ENCODE peak calls at places on chromosome 18, in seven cellular contexts. O, A, M, T, S, W and N are unnamed samples. For H3K27me3, the result is how much of the 10 kb centered on the place peaks cover.

GRCh38 chr18:6058941-6059340 is 163.6 kb upstream of the TMEM200C start:
- DNase-seq in O (peak), W (no peak), T (no peak), A (no peak), S (no peak), M (no peak), N (peak)

GRCh38 chr18:331231-331771 is 63.5 kb upstream of the THOC1 start:
- DNase-seq in A (no peak), O (no peak), T (no peak), M (no peak), S (no peak), W (no peak), N (no peak)

GRCh38 chr18:60543646-60544045 is 171.1 kb upstream of the MC4R start:
- DNase-seq in A (no peak), M (no peak), T (no peak), W (no peak), O (no peak), S (no peak), N (no peak)

GRCh38 chr18:45398448-45398847 is 216.8 kb upstream of the SLC14A2 start:
- DNase-seq in S (no peak), A (no peak), T (no peak), W (no peak), M (no peak), O (no peak), N (no peak)

GRCh38 chr18:26532367-26533340 is 15.7 kb downstream of the KCTD1 start:
- DNase-seq in O (no peak), S (peak), W (no peak), M (no peak), T (no peak), A (no peak), N (no peak)

GRCh38 chr18:75162467-75162866 is 46.5 kb downstream of the PTGR3 start:
- DNase-seq in S (no peak), O (no peak), W (no peak), M (no peak), T (no peak), A (no peak), N (no peak)

GRCh38 chr18:56391933-56392590 is 246.3 kb downstream of the TXNL1 start:
- DNase-seq in M (no peak), T (no peak), A (no peak), O (no peak), W (no peak), S (no peak), N (no peak)

GRCh38 chr18:74524097-74524496 is 10.2 kb upstream of the CNDP1 start:
- DNase-seq in W (no peak), M (no peak), O (no peak), A (peak), S (no peak), T (peak), N (no peak)

GRCh38 chr18:43570593-43570992 is 293.3 kb upstream of the SYT4 start:
- DNase-seq in M (no peak), W (no peak), T (no peak), O (no peak), A (no peak), S (peak), N (no peak)

GRCh38 chr18:61950371-61950770 is 57.6 kb upstream of the RNF152 start:
- DNase-seq in W (no peak), O (no peak), S (no peak), T (no peak), M (no peak), A (no peak), N (no peak)

GRCh38 chr18:23619388-23619873 is 33.1 kb upstream of the NPC1 start:
- DNase-seq in S (peak), O (peak), W (no peak), T (peak), A (peak), M (peak), N (no peak)

DNA sequence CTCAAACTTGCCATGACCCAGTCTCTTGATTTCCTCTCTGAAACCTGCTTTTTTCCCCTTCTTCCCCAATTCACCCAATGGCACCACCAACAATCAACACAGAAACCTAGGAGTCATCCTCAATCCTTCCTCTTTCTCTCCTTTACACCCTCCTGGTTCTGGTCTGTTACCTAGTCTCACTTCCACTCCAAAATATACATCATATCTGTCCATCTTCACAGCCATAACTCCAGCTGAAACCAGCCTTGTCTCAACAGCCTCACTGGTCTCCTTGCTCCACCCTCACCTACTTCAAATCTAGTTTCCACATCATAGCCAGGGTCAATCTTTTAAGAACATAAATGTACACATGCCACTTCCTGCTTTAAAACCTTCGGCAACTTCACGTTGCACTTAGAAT is 11.8 kb upstream of the TWSG1 start:
- DNase-seq in S (no peak), M (no peak), A (no peak), T (no peak), O (no peak), W (no peak), N (no peak)
- H3K4me3 ChIP-seq in S (no peak), M (no peak), A (no peak), T (no peak), O (no peak), W (no peak), N (no peak)

GRCh38 chr18:48045744-48046143 is 115.3 kb upstream of the SMAD2 start:
- DNase-seq in W (no peak), O (no peak), M (no peak), S (no peak), T (no peak), A (no peak), N (no peak)

GRCh38 chr18:48043166-48043565 is 112.7 kb upstream of the SMAD2 start:
- DNase-seq in S (no peak), M (no peak), A (no peak), O (no peak), T (no peak), W (no peak), N (no peak)

GRCh38 chr18:48042431-48042830 is 112.0 kb upstream of the SMAD2 start:
- DNase-seq in W (no peak), A (no peak), T (no peak), M (no peak), O (no peak), S (no peak), N (no peak)

GRCh38 chr18:48048251-48048650 is 117.8 kb upstream of the SMAD2 start:
- DNase-seq in M (no peak), A (no peak), S (no peak), O (no peak), T (no peak), W (no peak), N (no peak)

GRCh38 chr18:48044944-48045343 is 114.5 kb upstream of the SMAD2 start:
- DNase-seq in W (no peak), O (no peak), S (no peak), M (no peak), T (no peak), A (no peak), N (no peak)
- H3K27me3 ChIP-seq in W (under half), O (under half), S (under half), M (under half), T (under half), A (under half), N (under half)

DNA sequence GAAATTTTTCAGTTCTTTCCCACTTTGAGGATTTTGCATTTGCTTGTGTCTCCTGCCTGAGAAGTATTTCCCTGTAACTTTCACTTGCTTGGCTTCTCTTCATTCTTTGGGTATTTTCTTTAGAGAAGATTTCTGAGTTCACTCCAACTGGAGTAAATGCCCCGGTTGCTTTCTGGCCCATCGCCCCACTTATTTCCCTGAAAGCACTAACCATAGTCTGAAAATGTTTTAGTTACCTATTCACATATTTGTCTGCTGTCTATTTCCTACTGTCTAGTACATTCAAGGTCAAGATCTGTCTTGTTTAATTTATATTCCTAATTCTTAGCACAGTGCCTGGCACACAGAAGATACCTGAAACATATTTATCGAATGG is 134.4 kb upstream of the KLHL14 start:
- DNase-seq in O (no peak), W (no peak), A (no peak), S (no peak), T (no peak), M (no peak), N (no peak)
- H3K4me3 ChIP-seq in O (no peak), W (no peak), A (no peak), S (no peak), T (no peak), M (no peak), N (no peak)

DNA sequence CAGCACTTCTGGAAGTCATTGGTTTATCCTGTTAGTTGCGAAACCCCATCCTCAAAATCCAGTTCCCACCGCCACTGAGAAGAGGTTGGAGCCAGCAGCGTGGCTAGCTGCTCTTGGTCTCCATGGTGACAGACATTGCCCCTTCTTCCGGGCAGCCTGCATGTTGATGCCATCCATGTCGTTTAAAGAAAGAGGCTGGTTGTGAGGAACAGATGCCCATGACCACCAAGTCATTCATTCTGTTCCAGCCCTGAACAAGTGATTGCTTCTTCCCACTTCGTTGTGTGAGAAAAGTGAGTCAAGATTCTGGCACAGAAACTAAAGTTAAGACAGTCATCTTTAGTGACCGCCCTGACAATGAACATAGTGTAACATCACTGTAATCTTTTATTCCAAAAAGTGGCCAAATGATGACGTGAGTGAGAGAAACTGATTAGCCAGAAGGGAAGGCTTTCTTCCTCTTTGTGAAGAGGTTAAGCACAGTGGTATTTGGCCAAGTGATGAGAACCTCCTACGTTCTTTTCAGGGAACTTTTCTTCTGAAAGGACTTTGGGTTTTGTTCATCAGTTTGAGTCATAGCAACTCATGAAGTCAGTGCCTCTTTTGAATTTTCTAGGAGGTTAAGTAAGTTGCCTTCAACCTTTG is 272.5 kb downstream of the GALR1 start:
- DNase-seq in M (no peak), O (no peak), W (no peak), A (no peak), S (no peak), T (no peak), N (no peak)
- H3K27me3 ChIP-seq in M (under half), O (under half), W (under half), A (under half), S (under half), T (under half), N (under half)